ENCODE peak calls at places on chromosomes 16 and 17, in five cellular contexts. X, I, P, K and M are unnamed samples.

GRCh38 chr17:78124836-78125137 is 3.8 kb downstream of the TMC6 start:
- DNase-seq in P (no peak), X (no peak), I (no peak), K (no peak), M (no peak)

GRCh38 chr16:6111390-6111789 is 1013.8 kb upstream of the EEF2KMT start:
- DNase-seq in P (no peak), I (no peak), K (no peak), X (no peak), M (no peak)

GRCh38 chr17:63274156-63274555 is 171.9 kb downstream of the CYB561 start:
- DNase-seq in K (no peak), X (no peak), P (peak; percentile 89), I (no peak), M (no peak)

GRCh38 chr16:81123092-81123852 is 27.1 kb upstream of the GCSH start:
- DNase-seq in I (no peak), X (no peak), P (no peak), K (no peak), M (no peak)

GRCh38 chr17:57112994-57113393 is 27.9 kb downstream of the AKAP1 start:
- DNase-seq in X (no peak), K (no peak), P (no peak), I (no peak), M (no peak)

GRCh38 chr16:16167927-16168326 is 55.4 kb downstream of the ABCC6 start:
- DNase-seq in I (no peak), K (no peak), X (no peak), P (no peak), M (no peak)

GRCh38 chr17:15233022-15233805 is 31.9 kb downstream of the PMP22 start:
- DNase-seq in I (no peak), P (peak; percentile 75), X (no peak), K (no peak), M (no peak)

GRCh38 chr17:27533068-27533397 is 76.8 kb downstream of the KSR1 start:
- DNase-seq in K (no peak), X (no peak), I (no peak), P (no peak), M (no peak)

GRCh38 chr16:29975134-29975538 is 1.5 kb downstream of the TAOK2 start:
- DNase-seq in K (no peak), X (no peak), P (no peak), I (no peak), M (no peak)

GRCh38 chr16:12349950-12350842 is 373.7 kb downstream of the SNX29 start:
- DNase-seq in K (no peak), P (no peak), I (no peak), X (no peak), M (no peak)

GRCh38 chr17:71948703-71949422 is 172.0 kb upstream of the SOX9 start:
- DNase-seq in P (no peak), I (no peak), X (no peak), K (no peak), M (no peak)

GRCh38 chr17:73196500-73196899 is 3.6 kb downstream of the COG1 start:
- DNase-seq in K (no peak), X (no peak), P (no peak), I (peak; percentile 34), M (no peak)

GRCh38 chr17:1966274-1967086 is 58.7 kb downstream of the RTN4RL1 start:
- DNase-seq in I (no peak), X (no peak), K (no peak), P (no peak), M (no peak)

GRCh38 chr17:10114931-10115535 is 83.4 kb downstream of the GAS7 start:
- DNase-seq in I (peak; percentile 90), P (peak; percentile 97), K (peak; percentile 48), X (peak; percentile 86), M (peak; percentile 69)

DNA sequence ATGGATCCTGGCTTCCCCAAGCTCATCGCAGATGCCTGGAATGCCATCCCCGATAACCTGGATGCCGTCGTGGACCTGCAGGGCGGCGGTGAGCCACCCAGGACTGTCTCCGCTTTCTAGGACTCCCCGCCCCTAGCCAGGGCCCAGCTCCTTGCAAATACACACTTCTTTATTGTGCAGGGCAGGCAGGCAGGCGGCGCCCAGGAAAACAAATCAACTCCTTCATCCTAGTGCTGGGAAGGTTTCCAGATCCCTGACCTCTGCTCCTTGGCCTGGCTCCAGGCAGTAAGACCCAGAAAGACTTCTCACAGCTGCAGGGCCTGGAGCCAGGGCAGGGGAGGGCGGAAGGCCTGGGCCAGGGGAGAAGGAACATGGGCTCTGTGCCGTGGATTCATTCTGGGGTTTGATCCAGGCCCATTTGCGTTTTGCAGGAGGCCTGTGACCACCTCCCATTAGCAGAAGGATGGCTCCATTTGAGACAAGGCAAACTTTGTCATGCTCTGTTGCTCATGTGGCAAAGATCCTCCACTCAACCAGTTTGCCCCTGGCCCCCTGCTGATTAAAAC is 6.0 kb upstream of the LPCAT2 start:
- DNase-seq in X (peak; percentile 57), I (peak; percentile 96), P (peak; percentile 93), K (no peak), M (peak; percentile 68)
- TF ChIP-seq POLR2A in X (no peak), I (no peak), P (no peak), K (no peak), M (no peak)

GRCh38 chr17:31674305-31674704 is 184.7 kb downstream of the COPRS start:
- DNase-seq in X (no peak), P (peak; percentile 50), K (no peak), I (no peak), M (no peak)
- TF ChIP-seq POLR2A in X (no peak), P (no peak), K (no peak), I (no peak), M (no peak)

GRCh38 chr17:29566473-29567361 is at the start of gene ABHD15:
- DNase-seq in X (no peak), K (no peak), I (peak; percentile 56), P (peak; percentile 59), M (no peak)

GRCh38 chr17:29570521-29570920 is 2.0 kb downstream of the TP53I13 start:
- DNase-seq in X (no peak), P (no peak), K (no peak), I (peak; percentile 10), M (peak; percentile 42)

GRCh38 chr17:29567362-29568330 is 809 bp upstream of the ABHD15 start:
- DNase-seq in X (no peak), I (peak; percentile 50), P (peak; percentile 25), K (no peak), M (no peak)

GRCh38 chr17:29569245-29569950 is 897 bp downstream of the TP53I13 start:
- DNase-seq in P (peak; percentile 35), K (no peak), X (no peak), I (no peak), M (no peak)

GRCh38 chr17:29568331-29569244 is at the start of gene TP53I13:
- DNase-seq in I (peak; percentile 94), K (peak; percentile 58), P (peak; percentile 68), X (peak; percentile 62), M (peak; percentile 64)
- TF ChIP-seq POLR2A in I (no peak), K (peak; percentile 83), P (peak; percentile 30), X (peak; percentile 86), M (peak; percentile 21)

GRCh38 chr17:44448412-44448811 is 54.8 kb downstream of the GPATCH8 start:
- DNase-seq in P (no peak), I (no peak), X (no peak), K (no peak), M (no peak)
- TF ChIP-seq POLR2A in P (no peak), I (no peak), X (no peak), K (no peak), M (no peak)

GRCh38 chr17:58316260-58316960 is 12.2 kb downstream of the TSPOAP1 start:
- DNase-seq in K (no peak), P (no peak), I (no peak), X (no peak), M (no peak)
- TF ChIP-seq POLR2A in K (no peak), P (no peak), I (no peak), X (no peak), M (no peak)

GRCh38 chr16:84794626-84795025 is 25.2 kb upstream of the CRISPLD2 start:
- DNase-seq in K (no peak), X (no peak), I (peak; percentile 34), P (peak; percentile 19), M (no peak)

GRCh38 chr16:84791501-84791900 is 28.3 kb upstream of the CRISPLD2 start:
- DNase-seq in P (no peak), K (no peak), X (no peak), I (no peak), M (no peak)

GRCh38 chr16:84791088-84791487 is 28.7 kb upstream of the CRISPLD2 start:
- DNase-seq in X (no peak), I (no peak), P (peak; percentile 28), K (no peak), M (no peak)

GRCh38 chr16:84800118-84800517 is 19.7 kb upstream of the CRISPLD2 start:
- DNase-seq in I (no peak), P (no peak), K (no peak), X (no peak), M (no peak)

GRCh38 chr16:84795338-84796053 is 24.3 kb upstream of the CRISPLD2 start:
- DNase-seq in K (no peak), P (peak; percentile 100), X (peak; percentile 61), I (peak; percentile 79), M (peak; percentile 28)
- TF ChIP-seq POLR2A in K (peak; percentile 10), P (peak; percentile 88), X (peak; percentile 28), I (no peak), M (no peak)

DNA sequence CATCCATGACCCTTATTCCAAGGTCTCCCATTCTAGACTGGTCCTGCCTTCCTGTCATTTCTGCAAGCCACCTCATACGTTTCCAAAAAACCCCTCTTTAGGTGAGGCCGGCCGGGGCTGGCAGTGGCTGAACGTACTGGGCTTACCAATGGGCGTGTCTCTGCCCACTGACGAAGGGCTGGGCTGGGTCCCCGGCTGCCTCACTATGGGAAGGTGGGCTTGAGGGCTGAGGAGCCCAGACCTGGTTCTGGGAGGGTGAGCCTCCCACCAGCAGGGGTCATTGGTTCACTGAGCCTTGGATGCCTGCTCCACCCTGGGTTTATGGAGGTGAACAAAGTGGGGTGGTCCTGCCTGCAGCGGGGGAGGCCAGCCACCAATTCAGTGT is 19.9 kb downstream of the KDM8 start:
- DNase-seq in X (no peak), I (no peak), P (no peak), K (no peak), M (no peak)
- TF ChIP-seq POLR2A in X (no peak), I (no peak), P (no peak), K (no peak), M (no peak)